ENCODE peak calls at places on chromosomes 5 and 9, in seven cellular contexts. One of them, this sample, is unnamed.

GRCh38 chr5:92505925-92506324 is 1075.1 kb downstream of the NR2F1-AS1 start:
- DNase-seq in HFF-Myc: no peak
- DNase-seq in GM06990: no peak
- DNase-seq in IMR-90: peak
- DNase-seq in colonic mucosa: no peak
- DNase-seq in left ventricle myocardium inferior: no peak
- DNase-seq in MCF 10A: peak
- DNase-seq in this sample: no peak

GRCh38 chr5:133736512-133736911 is 124.2 kb upstream of the FSTL4 start:
- DNase-seq in GM06990: no peak
- DNase-seq in IMR-90: no peak
- DNase-seq in colonic mucosa: no peak
- DNase-seq in HFF-Myc: no peak
- DNase-seq in MCF 10A: no peak
- DNase-seq in left ventricle myocardium inferior: no peak
- DNase-seq in this sample: no peak

GRCh38 chr5:120901199-120901598 is 437.1 kb downstream of the PRR16 start:
- DNase-seq in colonic mucosa: no peak
- DNase-seq in HFF-Myc: no peak
- DNase-seq in GM06990: no peak
- DNase-seq in MCF 10A: peak
- DNase-seq in left ventricle myocardium inferior: no peak
- DNase-seq in IMR-90: no peak
- DNase-seq in this sample: no peak

GRCh38 chr5:148145916-148146315 is 22.4 kb upstream of the SPINK14 start:
- DNase-seq in colonic mucosa: peak
- DNase-seq in MCF 10A: peak
- DNase-seq in GM06990: no peak
- DNase-seq in HFF-Myc: no peak
- DNase-seq in left ventricle myocardium inferior: no peak
- DNase-seq in IMR-90: peak
- DNase-seq in this sample: peak

GRCh38 chr5:10857333-10857723 is 96.3 kb upstream of the DAP start:
- DNase-seq in HFF-Myc: no peak
- DNase-seq in colonic mucosa: no peak
- DNase-seq in IMR-90: no peak
- DNase-seq in MCF 10A: no peak
- DNase-seq in GM06990: no peak
- DNase-seq in left ventricle myocardium inferior: no peak
- DNase-seq in this sample: no peak

GRCh38 chr5:142748568-142749249 is 21.5 kb upstream of the ARHGAP26 start:
- DNase-seq in IMR-90: no peak
- DNase-seq in HFF-Myc: no peak
- DNase-seq in left ventricle myocardium inferior: peak
- DNase-seq in colonic mucosa: peak
- DNase-seq in MCF 10A: peak
- DNase-seq in GM06990: no peak
- DNase-seq in this sample: peak

GRCh38 chr5:172412724-172413260 is 41.5 kb downstream of the SH3PXD2B start:
- DNase-seq in colonic mucosa: peak
- DNase-seq in IMR-90: peak
- DNase-seq in GM06990: peak
- DNase-seq in MCF 10A: peak
- DNase-seq in HFF-Myc: peak
- DNase-seq in left ventricle myocardium inferior: peak
- DNase-seq in this sample: peak

GRCh38 chr5:149549461-149550266 is 1.6 kb downstream of the CSNK1A1 start:
- DNase-seq in left ventricle myocardium inferior: no peak
- DNase-seq in colonic mucosa: peak
- DNase-seq in HFF-Myc: no peak
- DNase-seq in IMR-90: peak
- DNase-seq in MCF 10A: peak
- DNase-seq in GM06990: peak
- DNase-seq in this sample: peak

GRCh38 chr9:137110911-137111787 is 3.4 kb downstream of the DPP7 start:
- DNase-seq in left ventricle myocardium inferior: no peak
- DNase-seq in MCF 10A: no peak
- DNase-seq in GM06990: no peak
- DNase-seq in IMR-90: no peak
- DNase-seq in colonic mucosa: no peak
- DNase-seq in HFF-Myc: no peak
- DNase-seq in this sample: no peak

GRCh38 chr9:89549031-89549644 is 51.2 kb upstream of the SEMA4D start:
- DNase-seq in HFF-Myc: peak
- DNase-seq in MCF 10A: peak
- DNase-seq in left ventricle myocardium inferior: peak
- DNase-seq in IMR-90: peak
- DNase-seq in colonic mucosa: peak
- DNase-seq in GM06990: peak
- DNase-seq in this sample: peak

GRCh38 chr5:147098233-147098790 is 136.5 kb upstream of the STK32A start:
- DNase-seq in GM06990: no peak
- DNase-seq in colonic mucosa: peak
- DNase-seq in MCF 10A: peak
- DNase-seq in left ventricle myocardium inferior: no peak
- DNase-seq in HFF-Myc: no peak
- DNase-seq in IMR-90: peak
- DNase-seq in this sample: peak

GRCh38 chr9:137318976-137319375 is 16.9 kb upstream of the NRARP start:
- DNase-seq in HFF-Myc: no peak
- DNase-seq in MCF 10A: no peak
- DNase-seq in colonic mucosa: no peak
- DNase-seq in left ventricle myocardium inferior: peak
- DNase-seq in IMR-90: peak
- DNase-seq in GM06990: no peak
- DNase-seq in this sample: peak

GRCh38 chr9:95317119-95317892 is at the start of gene FANCC:
- DNase-seq in IMR-90: peak
- DNase-seq in MCF 10A: peak
- DNase-seq in HFF-Myc: no peak
- DNase-seq in GM06990: peak
- DNase-seq in left ventricle myocardium inferior: peak
- DNase-seq in colonic mucosa: peak
- DNase-seq in this sample: peak
- TF ChIP-seq CTCF in IMR-90: no peak
- TF ChIP-seq CTCF in MCF 10A: no peak
- TF ChIP-seq CTCF in HFF-Myc: no peak
- TF ChIP-seq CTCF in GM06990: no peak
- TF ChIP-seq CTCF in left ventricle myocardium inferior: no peak
- TF ChIP-seq CTCF in colonic mucosa: no peak
- TF ChIP-seq CTCF in this sample: no peak

DNA sequence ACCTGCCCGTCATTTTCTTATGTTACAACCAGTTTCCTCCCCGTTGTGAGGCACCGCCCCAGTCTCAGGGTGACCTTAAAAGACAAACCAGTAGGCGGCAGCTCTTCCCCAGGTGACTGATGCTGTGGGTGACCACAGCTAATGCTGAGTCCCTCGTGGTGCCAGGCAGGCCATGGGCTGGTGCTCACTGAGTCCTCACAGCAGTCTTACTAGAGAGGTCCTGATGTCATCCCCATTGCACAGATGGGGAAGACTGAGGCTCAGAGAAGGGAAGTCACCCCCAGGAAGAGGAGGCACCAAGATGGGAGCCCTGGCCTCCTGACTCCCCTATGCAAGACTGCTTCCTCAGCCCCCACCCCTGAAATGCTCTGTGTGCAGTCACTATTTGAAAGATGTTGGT is 978 bp downstream of the CFAP157 start:
- DNase-seq in colonic mucosa: peak
- DNase-seq in left ventricle myocardium inferior: no peak
- DNase-seq in MCF 10A: peak
- DNase-seq in HFF-Myc: no peak
- DNase-seq in IMR-90: no peak
- DNase-seq in GM06990: no peak
- DNase-seq in this sample: no peak
- TF ChIP-seq CTCF in colonic mucosa: no peak
- TF ChIP-seq CTCF in left ventricle myocardium inferior: no peak
- TF ChIP-seq CTCF in MCF 10A: no peak
- TF ChIP-seq CTCF in HFF-Myc: no peak
- TF ChIP-seq CTCF in IMR-90: no peak
- TF ChIP-seq CTCF in GM06990: peak
- TF ChIP-seq CTCF in this sample: no peak

GRCh38 chr9:87667164-87667738 is 58.7 kb upstream of the CTSL start:
- DNase-seq in colonic mucosa: no peak
- DNase-seq in MCF 10A: no peak
- DNase-seq in IMR-90: no peak
- DNase-seq in left ventricle myocardium inferior: no peak
- DNase-seq in GM06990: no peak
- DNase-seq in HFF-Myc: no peak
- DNase-seq in this sample: peak
- TF ChIP-seq CTCF in colonic mucosa: no peak
- TF ChIP-seq CTCF in MCF 10A: no peak
- TF ChIP-seq CTCF in IMR-90: no peak
- TF ChIP-seq CTCF in left ventricle myocardium inferior: peak
- TF ChIP-seq CTCF in GM06990: peak
- TF ChIP-seq CTCF in HFF-Myc: peak
- TF ChIP-seq CTCF in this sample: peak

GRCh38 chr9:98009437-98009836 is 26.3 kb downstream of the ANP32B start:
- DNase-seq in GM06990: no peak
- DNase-seq in IMR-90: no peak
- DNase-seq in MCF 10A: no peak
- DNase-seq in left ventricle myocardium inferior: no peak
- DNase-seq in colonic mucosa: no peak
- DNase-seq in HFF-Myc: no peak
- DNase-seq in this sample: no peak

GRCh38 chr9:98008764-98009163 is 25.6 kb downstream of the ANP32B start:
- DNase-seq in left ventricle myocardium inferior: no peak
- DNase-seq in colonic mucosa: no peak
- DNase-seq in GM06990: no peak
- DNase-seq in HFF-Myc: no peak
- DNase-seq in MCF 10A: no peak
- DNase-seq in IMR-90: no peak
- DNase-seq in this sample: no peak

GRCh38 chr9:98009926-98010325 is 26.8 kb downstream of the ANP32B start:
- DNase-seq in HFF-Myc: no peak
- DNase-seq in colonic mucosa: no peak
- DNase-seq in MCF 10A: no peak
- DNase-seq in IMR-90: peak
- DNase-seq in left ventricle myocardium inferior: no peak
- DNase-seq in GM06990: no peak
- DNase-seq in this sample: peak

GRCh38 chr9:98006127-98006796 is 23.1 kb downstream of the ANP32B start:
- DNase-seq in GM06990: no peak
- DNase-seq in left ventricle myocardium inferior: no peak
- DNase-seq in HFF-Myc: no peak
- DNase-seq in colonic mucosa: no peak
- DNase-seq in MCF 10A: no peak
- DNase-seq in IMR-90: peak
- DNase-seq in this sample: no peak

DNA sequence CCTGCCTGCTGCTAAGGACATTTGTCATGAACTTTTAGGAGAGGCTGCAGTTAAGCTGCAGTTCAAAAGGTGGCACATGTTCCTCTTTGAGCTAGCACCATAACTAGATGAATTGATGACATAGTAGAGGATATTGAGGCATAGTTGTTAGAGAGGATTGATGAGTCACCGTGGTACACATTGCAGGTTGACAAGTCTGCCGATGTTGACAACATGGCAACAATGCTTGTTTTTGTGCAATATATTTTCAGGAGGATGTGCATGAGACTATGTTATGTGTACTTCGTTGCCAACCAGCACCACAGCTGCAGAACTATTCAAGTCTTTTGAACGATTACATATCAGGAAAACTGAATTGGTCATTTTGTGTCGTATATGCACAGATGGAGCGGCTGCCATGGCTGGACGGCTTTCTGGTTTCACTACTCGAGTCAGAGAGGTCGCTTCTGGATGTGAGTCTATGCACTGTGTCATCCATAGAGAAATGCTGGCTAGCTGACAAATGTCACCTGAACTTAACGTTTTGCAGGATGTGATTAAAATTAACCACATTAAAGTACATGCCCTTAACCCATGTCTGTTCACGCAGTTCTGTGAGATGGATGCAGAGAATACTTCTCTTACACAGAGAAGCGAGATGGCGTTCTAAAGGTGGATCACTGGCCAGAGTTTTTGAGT is 24.2 kb downstream of the ANP32B start:
- DNase-seq in MCF 10A: peak
- DNase-seq in GM06990: no peak
- DNase-seq in HFF-Myc: no peak
- DNase-seq in IMR-90: no peak
- DNase-seq in colonic mucosa: no peak
- DNase-seq in left ventricle myocardium inferior: no peak
- DNase-seq in this sample: peak
- TF ChIP-seq CTCF in MCF 10A: no peak
- TF ChIP-seq CTCF in GM06990: no peak
- TF ChIP-seq CTCF in HFF-Myc: no peak
- TF ChIP-seq CTCF in IMR-90: no peak
- TF ChIP-seq CTCF in colonic mucosa: no peak
- TF ChIP-seq CTCF in left ventricle myocardium inferior: no peak
- TF ChIP-seq CTCF in this sample: no peak

GRCh38 chr5:160432188-160432587 is 10.5 kb downstream of the PTTG1 start:
- DNase-seq in left ventricle myocardium inferior: no peak
- DNase-seq in IMR-90: no peak
- DNase-seq in GM06990: no peak
- DNase-seq in HFF-Myc: no peak
- DNase-seq in MCF 10A: no peak
- DNase-seq in colonic mucosa: no peak
- DNase-seq in this sample: no peak
- TF ChIP-seq CTCF in left ventricle myocardium inferior: no peak
- TF ChIP-seq CTCF in IMR-90: no peak
- TF ChIP-seq CTCF in GM06990: no peak
- TF ChIP-seq CTCF in HFF-Myc: no peak
- TF ChIP-seq CTCF in MCF 10A: no peak
- TF ChIP-seq CTCF in colonic mucosa: no peak
- TF ChIP-seq CTCF in this sample: no peak

DNA sequence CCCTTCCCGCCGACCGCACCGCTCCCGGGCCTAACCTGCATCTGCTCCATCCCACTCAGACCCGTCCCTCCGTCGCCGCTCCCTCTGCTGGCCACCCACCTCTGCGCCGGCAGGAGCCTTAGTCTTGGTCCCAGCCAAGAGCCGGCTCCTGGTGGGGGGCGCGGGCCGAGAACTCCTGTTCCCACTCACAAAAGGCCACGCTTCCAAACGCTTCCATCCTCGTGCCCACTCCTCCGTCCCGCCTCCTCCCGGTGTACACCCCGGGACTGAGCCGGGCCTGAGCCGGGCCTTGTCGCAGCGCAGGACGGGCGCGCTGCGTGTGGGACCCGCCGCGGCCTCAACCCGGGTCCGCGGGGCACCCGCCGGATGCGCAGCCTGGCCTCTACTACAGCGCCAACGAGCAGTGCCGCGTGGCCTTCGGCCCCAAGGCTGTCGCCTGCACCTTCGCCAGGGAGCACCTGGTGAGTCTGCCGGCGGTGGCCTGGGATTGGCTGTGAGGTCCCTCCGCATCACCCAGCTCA is 7.5 kb downstream of the ADAMTS13 start:
- DNase-seq in MCF 10A: no peak
- DNase-seq in HFF-Myc: no peak
- DNase-seq in IMR-90: peak
- DNase-seq in GM06990: no peak
- DNase-seq in colonic mucosa: peak
- DNase-seq in left ventricle myocardium inferior: no peak
- DNase-seq in this sample: peak
- TF ChIP-seq CTCF in MCF 10A: no peak
- TF ChIP-seq CTCF in HFF-Myc: peak
- TF ChIP-seq CTCF in IMR-90: peak
- TF ChIP-seq CTCF in GM06990: peak
- TF ChIP-seq CTCF in colonic mucosa: peak
- TF ChIP-seq CTCF in left ventricle myocardium inferior: peak
- TF ChIP-seq CTCF in this sample: peak

This sample was measured in cardiac fibroblast.